ENCODE peak calls at places on chromosomes 16 and 17, in four cellular contexts. J is body of pancreas, Q is sigmoid colon, V is BE2C. C is an unnamed sample. For H3K27me3 and H3K36me3, the result is how much of the 10 kb centered on the place peaks cover.

GRCh38 chr16:66549284-66550131 is at the start of gene TK2:
- DNase-seq in Q (peak), V (peak), J (peak), C (peak)

GRCh38 chr16:16008666-16009065 is 59.2 kb downstream of the ABCC1 start:
- DNase-seq in V (no peak), J (no peak), Q (no peak), C (no peak)

GRCh38 chr16:8869212-8869987 is 594 bp upstream of the CARHSP1 start:
- DNase-seq in J (no peak), V (peak), Q (no peak), C (peak)

GRCh38 chr17:2455956-2456355 is 55.1 kb upstream of the MNT start:
- DNase-seq in Q (no peak), J (no peak), V (no peak), C (no peak)

GRCh38 chr17:29584452-29585079 is 4.9 kb downstream of the GIT1 start:
- DNase-seq in V (no peak), Q (no peak), J (no peak), C (no peak)

GRCh38 chr16:81567987-81568748 is 123.6 kb downstream of the CMIP start:
- DNase-seq in J (no peak), Q (no peak), V (no peak), C (no peak)

GRCh38 chr16:58011652-58012051 is 10.4 kb downstream of the USB1 start:
- DNase-seq in V (no peak), Q (no peak), J (no peak), C (no peak)

GRCh38 chr16:66028505-66029216 is 337.8 kb upstream of the CDH5 start:
- DNase-seq in J (no peak), V (no peak), Q (no peak), C (no peak)

GRCh38 chr16:69217433-69217832 is 30.5 kb downstream of the SNTB2 start:
- DNase-seq in J (no peak), V (no peak), Q (no peak), C (no peak)

GRCh38 chr17:63153488-63153887 is 187.5 kb downstream of the TANC2 start:
- DNase-seq in Q (no peak), V (no peak), J (no peak), C (no peak)

GRCh38 chr17:81401727-81402529 is 6.7 kb downstream of the BAHCC1 start:
- DNase-seq in Q (no peak), J (no peak), V (peak), C (peak)

GRCh38 chr16:5044011-5044540 is 10.3 kb upstream of the NAGPA start:
- DNase-seq in V (no peak), Q (peak), J (no peak), C (no peak)

GRCh38 chr16:81817789-81818304 is 38.8 kb downstream of the PLCG2 start:
- DNase-seq in Q (no peak), J (no peak), V (no peak), C (no peak)

GRCh38 chr16:89373355-89374110 is 116.8 kb downstream of the ANKRD11 start:
- DNase-seq in Q (peak), J (no peak), V (no peak), C (no peak)

GRCh38 chr16:89442990-89443726 is 47.2 kb downstream of the ANKRD11 start:
- DNase-seq in Q (peak), V (peak), J (peak), C (no peak)

GRCh38 chr16:12637002-12637401 is 166.7 kb downstream of the CPPED1 start:
- DNase-seq in J (no peak), V (no peak), Q (no peak), C (peak)

GRCh38 chr17:63086483-63087185 is 120.6 kb downstream of the TANC2 start:
- DNase-seq in Q (no peak), J (no peak), V (no peak), C (no peak)

GRCh38 chr16:19105891-19106624 is 7.7 kb upstream of the ITPRIPL2 start:
- DNase-seq in Q (no peak), V (no peak), J (no peak), C (no peak)

GRCh38 chr17:7440113-7440822 is 956 bp downstream of the FGF11 start:
- DNase-seq in J (peak), Q (peak), V (peak), C (peak)

GRCh38 chr16:4463522-4464163 is 10.8 kb downstream of the NMRAL1 start:
- DNase-seq in V (no peak), Q (no peak), J (no peak), C (no peak)

GRCh38 chr16:58507195-58507962 is 7.4 kb downstream of the NDRG4 start:
- DNase-seq in J (peak), Q (peak), V (no peak), C (no peak)

GRCh38 chr16:81675662-81676535 is 103.2 kb upstream of the PLCG2 start:
- DNase-seq in Q (no peak), J (no peak), V (no peak), C (no peak)

GRCh38 chr17:48522031-48522593 is 8.7 kb downstream of the HOXB1 start:
- DNase-seq in V (no peak), Q (no peak), J (no peak), C (peak)
- H3K27me3 ChIP-seq in V (under half), Q (under half), J (under half), C (half or more)

GRCh38 chr17:79330229-79330628 is 255.6 kb downstream of the ENGASE start:
- DNase-seq in J (no peak), V (no peak), Q (no peak), C (no peak)
- H3K4me3 ChIP-seq in J (no peak), V (no peak), Q (no peak), C (no peak)

GRCh38 chr16:23700093-23700492 is 12.9 kb downstream of the ERN2 start:
- DNase-seq in Q (no peak), V (no peak), J (no peak), C (no peak)
- H3K36me3 ChIP-seq in Q (under half), V (under half), J (under half), C (under half)

DNA sequence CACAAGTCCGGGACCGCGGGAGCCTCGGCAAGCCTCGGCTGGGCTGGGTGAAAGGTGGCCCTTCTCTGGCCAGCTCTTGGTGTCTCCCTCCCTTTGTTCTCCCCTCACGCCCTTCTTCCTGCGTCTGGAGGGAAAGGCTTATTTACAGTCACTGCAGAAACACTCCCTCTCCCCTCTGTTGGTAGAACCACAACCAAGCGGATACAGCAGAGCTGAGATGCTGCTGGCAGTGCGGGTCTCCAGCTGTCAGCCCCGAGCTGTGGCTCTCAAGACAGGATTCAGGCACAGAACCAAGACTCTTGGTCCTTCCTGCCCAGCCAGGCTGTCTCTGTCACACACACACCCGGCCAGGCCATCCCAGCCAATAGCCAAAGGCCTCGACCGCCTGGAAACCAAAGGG is 133.3 kb downstream of the ENGASE start:
- DNase-seq in Q (no peak), J (no peak), V (no peak), C (no peak)
- H3K27me3 ChIP-seq in Q (under half), J (under half), V (half or more), C (under half)

DNA sequence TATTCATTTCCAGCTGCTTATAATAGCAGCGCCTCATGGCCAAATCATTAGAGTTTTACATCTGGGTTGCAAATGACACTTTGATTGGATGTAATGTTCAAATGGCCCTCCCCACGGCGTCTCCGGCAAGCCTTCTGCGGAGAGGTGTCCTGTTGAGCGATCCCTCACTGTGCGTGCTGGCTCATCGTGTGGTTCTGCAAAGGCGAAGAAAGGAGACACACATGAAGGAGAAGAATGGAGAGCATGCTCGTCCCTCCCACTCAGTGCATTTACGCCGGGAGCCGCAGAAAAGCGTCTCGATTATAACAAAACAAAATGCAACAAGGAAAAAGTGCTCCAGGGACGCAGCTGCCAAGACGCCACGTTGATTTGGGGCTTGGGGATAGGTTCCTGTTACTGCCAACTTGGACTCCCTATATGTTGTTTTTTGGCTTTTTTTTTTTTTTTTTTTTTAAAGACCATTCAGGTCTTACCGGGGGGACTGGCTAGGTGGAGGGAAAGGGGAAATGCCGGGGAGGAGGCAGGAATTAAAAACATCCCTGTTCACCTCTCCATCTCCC is 117.6 kb downstream of the C16orf78 start:
- DNase-seq in V (no peak), Q (peak), J (no peak), C (no peak)
- H3K4me3 ChIP-seq in V (peak), Q (no peak), J (no peak), C (no peak)

GRCh38 chr17:42725143-42725542 is 19.7 kb downstream of the EZH1 start:
- DNase-seq in Q (no peak), V (no peak), J (no peak), C (no peak)

GRCh38 chr17:42723636-42724035 is 21.2 kb downstream of the EZH1 start:
- DNase-seq in V (no peak), J (no peak), Q (no peak), C (no peak)

GRCh38 chr17:42720996-42721583 is 23.8 kb downstream of the EZH1 start:
- DNase-seq in J (peak), Q (no peak), V (peak), C (peak)
- H3K36me3 ChIP-seq in J (under half), Q (half or more), V (under half), C (half or more)

GRCh38 chr16:49276646-49277385 is 4.8 kb downstream of the CBLN1 start:
- DNase-seq in V (no peak), Q (no peak), J (no peak), C (no peak)
- H3K27me3 ChIP-seq in V (under half), Q (half or more), J (half or more), C (under half)

DNA sequence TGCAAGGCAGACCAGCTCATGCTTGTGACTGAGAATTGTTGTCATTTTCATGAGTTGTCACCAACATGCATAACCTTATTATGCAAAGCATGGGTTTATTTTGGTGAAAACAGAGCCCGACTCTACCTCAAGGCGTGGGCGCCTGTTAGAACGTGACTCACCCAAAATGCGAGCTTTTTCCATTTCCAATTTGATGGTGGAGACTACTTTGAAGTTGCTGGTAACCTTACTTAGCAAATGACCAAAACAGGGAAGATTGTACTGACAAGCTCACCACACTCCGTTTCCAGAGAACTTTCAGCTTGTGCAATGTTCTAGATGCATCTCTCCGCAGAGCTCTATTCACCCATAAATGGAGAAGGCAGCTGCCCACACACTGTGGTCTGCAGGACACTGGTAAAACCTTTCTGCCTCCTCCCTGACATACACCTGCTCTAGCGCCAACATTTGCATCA is 284.5 kb downstream of the MAF start:
- DNase-seq in Q (no peak), V (no peak), J (no peak), C (no peak)
- H3K4me3 ChIP-seq in Q (no peak), V (no peak), J (no peak), C (no peak)